ENCODE peak calls at places on chromosomes 3 and 15, in nine cellular contexts. M is foreskin fibroblast, D is NCI-H1694, T is foreskin keratinocyte, F is brain pericyte, N is NCI-H446 treated with DMSO at 0.1 percent for 48 hours, E is progenitor cell of endocrine pancreas, A is nephron progenitor cell, B is adrenal gland. P is an unnamed sample.

GRCh38 chr3:51942603-51943450 is 664 bp downstream of the PARP3 start:
- DNase-seq in M (peak; percentile 74), D (no peak), T (peak; percentile 48), F (no peak), N (no peak), E (peak; percentile 20), A (no peak), B (peak; percentile 78), P (no peak)

GRCh38 chr3:158775001-158775400 is 26.9 kb upstream of the MFSD1 start:
- DNase-seq in M (no peak), D (no peak), T (no peak), F (no peak), N (no peak), E (no peak), A (no peak), B (no peak), P (no peak)

GRCh38 chr15:74830868-74831267 is 4.4 kb downstream of the CPLX3 start:
- DNase-seq in M (no peak), D (peak; percentile 67), T (no peak), F (no peak), N (peak; percentile 87), E (no peak), A (no peak), B (no peak), P (no peak)

GRCh38 chr3:120652281-120652680 is 29.8 kb downstream of the HGD start:
- DNase-seq in M (no peak), D (peak; percentile 15), T (no peak), F (no peak), N (no peak), E (no peak), A (no peak), B (no peak), P (no peak)

GRCh38 chr3:14303336-14304100 is 98.9 kb upstream of the SLC6A6 start:
- DNase-seq in M (no peak), D (no peak), T (no peak), F (no peak), N (no peak), E (no peak), A (no peak), B (no peak), P (no peak)

GRCh38 chr3:196654691-196655090 is 15.2 kb downstream of the NRROS start:
- DNase-seq in M (peak; percentile 30), D (no peak), T (peak; percentile 72), F (no peak), N (no peak), E (no peak), A (no peak), B (no peak), P (no peak)

GRCh38 chr3:191019855-191020254 is 157.4 kb upstream of the GMNC start:
- DNase-seq in M (no peak), D (no peak), T (no peak), F (no peak), N (no peak), E (no peak), A (no peak), B (no peak), P (no peak)

GRCh38 chr3:71050521-71051258 is 532.8 kb downstream of the FOXP1 start:
- DNase-seq in M (no peak), D (no peak), T (no peak), F (no peak), N (no peak), E (no peak), A (peak; percentile 41), B (no peak), P (peak; percentile 80)

GRCh38 chr3:127351775-127352350 is 64.0 kb upstream of the PRR20G start:
- DNase-seq in M (no peak), D (no peak), T (no peak), F (no peak), N (no peak), E (no peak), A (no peak), B (no peak), P (no peak)

GRCh38 chr15:93166675-93167074 is 77.7 kb upstream of the RGMA start:
- DNase-seq in M (no peak), D (no peak), T (no peak), F (no peak), N (no peak), E (no peak), A (no peak), B (no peak), P (peak; percentile 42)

GRCh38 chr15:90664650-90665287 is 52.4 kb upstream of the BLM start:
- DNase-seq in M (peak; percentile 20), D (no peak), T (no peak), F (no peak), N (no peak), E (no peak), A (no peak), B (peak; percentile 56), P (no peak)

GRCh38 chr15:78061963-78062427 is 15.5 kb downstream of the TBC1D2B start:
- DNase-seq in M (no peak), D (no peak), T (peak; percentile 18), F (no peak), N (no peak), E (no peak), A (no peak), B (no peak), P (no peak)

GRCh38 chr3:4956743-4957142 is 22.5 kb upstream of the BHLHE40 start:
- DNase-seq in M (no peak), D (no peak), T (no peak), F (no peak), N (no peak), E (no peak), A (no peak), B (no peak), P (no peak)

GRCh38 chr3:69511361-69511760 is 125.5 kb upstream of the FRMD4B start:
- DNase-seq in M (no peak), D (no peak), T (no peak), F (no peak), N (no peak), E (no peak), A (no peak), B (no peak), P (no peak)

GRCh38 chr3:151770941-151771340 is 37.2 kb downstream of the AADACL2 start:
- DNase-seq in M (no peak), D (no peak), T (no peak), F (no peak), N (no peak), E (no peak), A (no peak), B (peak; percentile 40), P (no peak)

GRCh38 chr15:85754993-85755392 is 39.7 kb downstream of the KLHL25 start:
- DNase-seq in M (no peak), D (peak; percentile 63), T (no peak), F (no peak), N (peak; percentile 24), E (no peak), A (no peak), B (no peak), P (no peak)

GRCh38 chr3:192916455-192917257 is 1.0 kb downstream of the MB21D2 start:
- DNase-seq in M (peak; percentile 63), D (peak; percentile 43), T (peak; percentile 71), F (peak; percentile 21), N (no peak), E (peak; percentile 50), A (peak; percentile 65), B (peak; percentile 79), P (no peak)

GRCh38 chr15:98755138-98755537 is 106.8 kb downstream of the IGF1R start:
- DNase-seq in M (no peak), D (no peak), T (no peak), F (no peak), N (no peak), E (no peak), A (no peak), B (no peak), P (no peak)

GRCh38 chr3:123702720-123703119 is 117.9 kb upstream of the HACD2 start:
- DNase-seq in M (no peak), D (no peak), T (no peak), F (no peak), N (no peak), E (no peak), A (no peak), B (no peak), P (no peak)

GRCh38 chr15:90931737-90932659 is at the start of gene HDDC3:
- DNase-seq in M (peak; percentile 79), D (peak; percentile 63), T (peak; percentile 87), F (no peak), N (peak; percentile 38), E (peak; percentile 92), A (peak; percentile 97), B (peak; percentile 90), P (peak; percentile 85)

GRCh38 chr3:14278799-14279705 is 100.4 kb downstream of the LSM3 start:
- DNase-seq in M (no peak), D (peak; percentile 56), T (no peak), F (no peak), N (no peak), E (no peak), A (no peak), B (no peak), P (peak; percentile 81)

GRCh38 chr15:52103217-52104207 is 9.1 kb downstream of the BCL2L10 start:
- DNase-seq in M (peak; percentile 94), D (peak; percentile 13), T (peak; percentile 86), F (peak; percentile 61), N (peak; percentile 83), E (no peak), A (no peak), B (peak; percentile 81), P (no peak)

GRCh38 chr15:69478259-69478687 is 25.7 kb downstream of the RPLP1 start:
- DNase-seq in M (no peak), D (peak; percentile 58), T (no peak), F (no peak), N (no peak), E (peak; percentile 64), A (peak; percentile 86), B (no peak), P (no peak)

GRCh38 chr3:187064210-187065115 is 74.8 kb downstream of the RPL39L start:
- DNase-seq in M (peak; percentile 51), D (no peak), T (peak; percentile 64), F (no peak), N (no peak), E (no peak), A (no peak), B (no peak), P (no peak)

GRCh38 chr3:194087995-194088841 is 47.7 kb upstream of the HES1 start:
- DNase-seq in M (no peak), D (no peak), T (no peak), F (no peak), N (no peak), E (no peak), A (no peak), B (no peak), P (no peak)

GRCh38 chr15:83057660-83058376 is 9.2 kb downstream of the BTBD1 start:
- DNase-seq in M (no peak), D (no peak), T (no peak), F (no peak), N (no peak), E (no peak), A (no peak), B (no peak), P (no peak)

GRCh38 chr3:57756528-57757401 is 656 bp downstream of the SLMAP start:
- DNase-seq in M (peak; percentile 63), D (no peak), T (peak; percentile 52), F (no peak), N (no peak), E (peak; percentile 30), A (peak; percentile 65), B (peak; percentile 61), P (no peak)